ENCODE peak calls at places on chromosomes 2 and 18, in four cellular contexts. One of them, this sample, is unnamed. For H3K9me3 and H3K4me1, the result is how much of the 10 kb centered on the place peaks cover.

GRCh38 chr2:218438601-218439000 is 19.7 kb downstream of the VIL1 start:
- DNase-seq in pancreas: no peak
- DNase-seq in ovary: no peak
- DNase-seq in mucosa of descending colon: no peak
- DNase-seq in this sample: peak

GRCh38 chr2:208369091-208369490 is 37.5 kb upstream of the PTH2R start:
- DNase-seq in pancreas: no peak
- DNase-seq in ovary: no peak
- DNase-seq in mucosa of descending colon: no peak
- DNase-seq in this sample: no peak

GRCh38 chr2:9998916-9999654 is 44.3 kb upstream of the KLF11 start:
- DNase-seq in pancreas: no peak
- DNase-seq in ovary: no peak
- DNase-seq in mucosa of descending colon: peak
- DNase-seq in this sample: peak

GRCh38 chr2:56531668-56532420 is 348.1 kb downstream of the CCDC85A start:
- DNase-seq in pancreas: no peak
- DNase-seq in ovary: no peak
- DNase-seq in mucosa of descending colon: no peak
- DNase-seq in this sample: no peak

GRCh38 chr2:205822578-205822977 is 140.3 kb downstream of the NRP2 start:
- DNase-seq in pancreas: no peak
- DNase-seq in ovary: no peak
- DNase-seq in mucosa of descending colon: no peak
- DNase-seq in this sample: no peak

GRCh38 chr2:133841905-133842304 is 273.6 kb upstream of the NCKAP5 start:
- DNase-seq in pancreas: no peak
- DNase-seq in ovary: no peak
- DNase-seq in mucosa of descending colon: no peak
- DNase-seq in this sample: peak

GRCh38 chr2:43387092-43388062 is 161.0 kb upstream of the ZFP36L2 start:
- DNase-seq in pancreas: no peak
- DNase-seq in ovary: no peak
- DNase-seq in mucosa of descending colon: no peak
- DNase-seq in this sample: no peak

GRCh38 chr2:141709756-141710155 is 421.1 kb downstream of the LRP1B start:
- DNase-seq in pancreas: no peak
- DNase-seq in ovary: no peak
- DNase-seq in mucosa of descending colon: no peak
- DNase-seq in this sample: no peak

GRCh38 chr2:23388292-23388691 is 3.3 kb downstream of the KLHL29 start:
- DNase-seq in pancreas: no peak
- DNase-seq in ovary: no peak
- DNase-seq in mucosa of descending colon: no peak
- DNase-seq in this sample: no peak

GRCh38 chr18:80147418-80148315 is 38.6 kb downstream of the ADNP2 start:
- DNase-seq in pancreas: peak
- DNase-seq in ovary: peak
- DNase-seq in mucosa of descending colon: peak
- DNase-seq in this sample: peak

GRCh38 chr2:200357845-200358244 is 51.4 kb downstream of the SPATS2L start:
- DNase-seq in pancreas: no peak
- DNase-seq in ovary: no peak
- DNase-seq in mucosa of descending colon: no peak
- DNase-seq in this sample: no peak

GRCh38 chr2:215540646-215541045 is 104.8 kb upstream of the FN1 start:
- DNase-seq in pancreas: no peak
- DNase-seq in ovary: no peak
- DNase-seq in mucosa of descending colon: no peak
- DNase-seq in this sample: no peak

GRCh38 chr2:121698318-121698930 is 38.3 kb downstream of the NIFK start:
- DNase-seq in pancreas: no peak
- DNase-seq in ovary: no peak
- DNase-seq in mucosa of descending colon: no peak
- DNase-seq in this sample: no peak

GRCh38 chr18:80198391-80198790 is 48.9 kb downstream of the PARD6G start:
- DNase-seq in pancreas: no peak
- DNase-seq in ovary: no peak
- DNase-seq in mucosa of descending colon: no peak
- DNase-seq in this sample: no peak

GRCh38 chr2:234565201-234565600 is 68.3 kb upstream of the ARL4C start:
- DNase-seq in pancreas: no peak
- DNase-seq in ovary: no peak
- DNase-seq in mucosa of descending colon: no peak
- DNase-seq in this sample: no peak

GRCh38 chr2:44579136-44579836 is 217.5 kb downstream of the CAMKMT start:
- DNase-seq in pancreas: no peak
- DNase-seq in ovary: no peak
- DNase-seq in mucosa of descending colon: no peak
- DNase-seq in this sample: no peak

GRCh38 chr2:33216508-33217182 is 259.8 kb upstream of the RASGRP3 start:
- DNase-seq in pancreas: peak
- DNase-seq in ovary: peak
- DNase-seq in mucosa of descending colon: no peak
- DNase-seq in this sample: peak

GRCh38 chr2:230666885-230667712 is 45.5 kb upstream of the CAB39 start:
- DNase-seq in pancreas: no peak
- DNase-seq in ovary: no peak
- DNase-seq in mucosa of descending colon: no peak
- DNase-seq in this sample: no peak
- H3K4me3 ChIP-seq in pancreas: no peak
- H3K4me3 ChIP-seq in ovary: no peak
- H3K4me3 ChIP-seq in mucosa of descending colon: no peak
- H3K4me3 ChIP-seq in this sample: no peak

GRCh38 chr18:78790960-78791359 is 188.7 kb upstream of the SALL3 start:
- DNase-seq in pancreas: no peak
- DNase-seq in ovary: no peak
- DNase-seq in mucosa of descending colon: no peak
- DNase-seq in this sample: no peak

GRCh38 chr18:78792094-78792493 is 187.5 kb upstream of the SALL3 start:
- DNase-seq in pancreas: no peak
- DNase-seq in ovary: no peak
- DNase-seq in mucosa of descending colon: no peak
- DNase-seq in this sample: no peak

GRCh38 chr18:78793313-78793712 is 186.3 kb upstream of the SALL3 start:
- DNase-seq in pancreas: no peak
- DNase-seq in ovary: no peak
- DNase-seq in mucosa of descending colon: no peak
- DNase-seq in this sample: no peak

GRCh38 chr18:78794031-78794430 is 185.6 kb upstream of the SALL3 start:
- DNase-seq in pancreas: no peak
- DNase-seq in ovary: no peak
- DNase-seq in mucosa of descending colon: no peak
- DNase-seq in this sample: no peak

GRCh38 chr18:78792736-78793135 is 186.9 kb upstream of the SALL3 start:
- DNase-seq in pancreas: no peak
- DNase-seq in ovary: no peak
- DNase-seq in mucosa of descending colon: no peak
- DNase-seq in this sample: peak
- H3K9me3 ChIP-seq in pancreas: under half
- H3K9me3 ChIP-seq in ovary: under half
- H3K9me3 ChIP-seq in mucosa of descending colon: under half
- H3K9me3 ChIP-seq in this sample: under half

DNA sequence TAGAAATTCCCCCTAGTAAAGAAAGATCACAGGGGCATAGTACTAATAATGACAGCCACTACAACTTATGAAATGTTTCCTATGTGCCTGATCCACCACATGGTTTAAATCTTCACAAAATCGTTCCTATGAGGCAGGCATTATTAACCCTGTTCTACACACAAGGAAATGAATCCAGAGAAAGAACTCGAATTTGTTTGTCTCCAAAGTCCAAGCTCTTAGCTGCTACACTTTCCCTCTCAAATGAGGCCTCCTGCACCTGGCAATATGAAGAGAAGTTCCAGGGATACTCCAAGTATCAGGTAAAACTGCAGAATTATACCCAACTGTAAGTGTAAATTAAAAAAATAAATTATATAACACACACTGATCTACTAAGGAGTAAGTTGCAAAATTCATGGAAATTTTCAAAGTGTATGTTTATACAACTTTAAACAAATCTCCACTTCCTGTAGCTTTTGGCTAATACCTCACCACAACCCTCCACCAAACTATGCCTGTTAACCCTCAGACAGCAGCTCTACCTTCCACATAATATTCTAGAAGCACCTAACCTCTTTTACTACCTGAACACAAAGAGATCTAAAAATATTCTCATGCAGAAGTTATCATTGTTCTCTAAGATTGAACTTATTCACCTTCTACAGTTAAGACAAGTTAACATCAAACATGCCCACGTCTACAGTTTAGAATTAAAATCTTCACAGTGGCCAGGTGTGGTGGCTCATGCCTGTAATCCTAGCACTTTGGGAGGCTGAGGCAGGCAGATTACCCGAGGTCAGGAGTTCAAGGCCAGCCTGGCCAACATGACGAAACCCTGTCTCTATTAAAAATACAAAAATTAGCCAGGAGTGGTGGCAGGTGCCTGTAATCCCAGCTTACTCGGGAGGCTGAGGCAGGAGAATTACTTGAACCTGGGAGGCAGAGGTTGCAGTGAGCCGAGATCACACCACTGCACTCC is 2.9 kb downstream of the MGAT4A start:
- DNase-seq in pancreas: no peak
- DNase-seq in ovary: no peak
- DNase-seq in mucosa of descending colon: no peak
- DNase-seq in this sample: no peak
- H3K4me1 ChIP-seq in pancreas: under half
- H3K4me1 ChIP-seq in ovary: under half
- H3K4me1 ChIP-seq in mucosa of descending colon: under half
- H3K4me1 ChIP-seq in this sample: under half

GRCh38 chr2:240894836-240895558 is 959 bp downstream of the MAB21L4 start:
- DNase-seq in pancreas: no peak
- DNase-seq in ovary: no peak
- DNase-seq in mucosa of descending colon: peak
- DNase-seq in this sample: no peak
- H3K4me3 ChIP-seq in pancreas: no peak
- H3K4me3 ChIP-seq in ovary: no peak
- H3K4me3 ChIP-seq in mucosa of descending colon: no peak
- H3K4me3 ChIP-seq in this sample: no peak